ENCODE peak calls at places on chromosomes 7 and 10, in five cellular contexts. T, V, Y, E and O are unnamed samples.

GRCh38 chr10:128631801-128632241 is 505.6 kb upstream of the MKI67 start:
- DNase-seq in T (no peak), V (peak), Y (no peak), E (no peak), O (no peak)

GRCh38 chr7:28376634-28377033 is 35.7 kb upstream of the CREB5 start:
- DNase-seq in T (no peak), V (peak), Y (no peak), E (no peak), O (no peak)

GRCh38 chr7:130758429-130759056 is 24.5 kb upstream of the KLF14 start:
- DNase-seq in T (no peak), V (no peak), Y (no peak), E (peak), O (no peak)

GRCh38 chr7:64947252-64948000 is 43.4 kb downstream of the ZNF117 start:
- DNase-seq in T (no peak), V (no peak), Y (no peak), E (no peak), O (no peak)

GRCh38 chr7:80087051-80087767 is 47.4 kb upstream of the GNAI1 start:
- DNase-seq in T (no peak), V (no peak), Y (no peak), E (peak), O (no peak)

GRCh38 chr7:47483604-47484273 is 98.2 kb downstream of the TNS3 start:
- DNase-seq in T (no peak), V (no peak), Y (no peak), E (no peak), O (no peak)

GRCh38 chr7:127514499-127514898 is 70.9 kb downstream of the GCC1 start:
- DNase-seq in T (no peak), V (no peak), Y (no peak), E (peak), O (no peak)

GRCh38 chr7:104642551-104642950 is 314.1 kb downstream of the LHFPL3 start:
- DNase-seq in T (no peak), V (no peak), Y (no peak), E (no peak), O (no peak)

GRCh38 chr7:134289423-134289822 is 27.3 kb downstream of the SLC35B4 start:
- DNase-seq in T (no peak), V (no peak), Y (no peak), E (no peak), O (no peak)

GRCh38 chr10:1464866-1465265 is 272.5 kb downstream of the ADARB2 start:
- DNase-seq in T (no peak), V (no peak), Y (no peak), E (no peak), O (no peak)
- H3K4me3 ChIP-seq in T (no peak), V (no peak), Y (no peak), E (no peak), O (no peak)

GRCh38 chr10:112250555-112250954 is 32.6 kb upstream of the TECTB start:
- DNase-seq in T (no peak), V (no peak), Y (no peak), E (peak), O (no peak)
- H3K4me3 ChIP-seq in T (no peak), V (no peak), Y (no peak), E (no peak), O (no peak)

DNA sequence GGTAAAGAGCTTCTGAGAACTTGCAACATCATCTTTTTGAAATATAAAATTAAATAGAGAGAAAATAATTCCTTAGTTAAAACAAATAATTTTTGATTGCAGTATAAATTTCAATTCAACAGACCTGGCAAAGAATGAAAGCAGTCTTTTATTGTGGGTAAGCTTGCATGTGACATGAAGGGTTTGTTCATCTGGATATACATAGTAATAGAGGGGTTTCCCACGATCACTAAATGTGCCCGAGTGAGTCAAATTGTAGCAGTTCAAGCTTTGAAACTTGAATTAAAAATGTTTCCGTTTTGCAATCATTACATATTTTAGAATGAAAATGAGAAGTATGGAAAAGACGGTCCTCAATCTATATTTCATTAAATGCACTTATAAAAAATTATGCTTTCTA is 658.4 kb upstream of the MBL2 start:
- DNase-seq in T (no peak), V (no peak), Y (no peak), E (no peak), O (no peak)
- H3K4me3 ChIP-seq in T (no peak), V (no peak), Y (no peak), E (no peak), O (no peak)

GRCh38 chr7:106108988-106109387 is 3.1 kb downstream of the SYPL1 start:
- DNase-seq in T (no peak), V (no peak), Y (no peak), E (no peak), O (no peak)

GRCh38 chr7:106100863-106101262 is 11.2 kb downstream of the SYPL1 start:
- DNase-seq in T (no peak), V (no peak), Y (no peak), E (no peak), O (no peak)

GRCh38 chr7:106102387-106102966 is 9.6 kb downstream of the SYPL1 start:
- DNase-seq in T (no peak), V (no peak), Y (no peak), E (no peak), O (no peak)

GRCh38 chr7:106101726-106102125 is 10.4 kb downstream of the SYPL1 start:
- DNase-seq in T (no peak), V (no peak), Y (no peak), E (no peak), O (no peak)

GRCh38 chr7:106104861-106105260 is 7.3 kb downstream of the SYPL1 start:
- DNase-seq in T (no peak), V (no peak), Y (no peak), E (no peak), O (no peak)
- H3K4me3 ChIP-seq in T (no peak), V (no peak), Y (no peak), E (no peak), O (no peak)